ENCODE peak calls at places on chromosomes 13 and 19, in six cellular contexts. Q is neural crest cell, P is body of pancreas, G is HepG2, L is bronchial epithelial cell, W is BJ. K is an unnamed sample.

GRCh38 chr19:19406878-19407639 is 1.6 kb downstream of the GATAD2A start:
- DNase-seq in Q (no peak), P (peak; percentile 60), G (peak; percentile 42), L (peak; percentile 52), W (no peak), K (peak; percentile 34)

GRCh38 chr19:41172297-41173164 is 20.5 kb upstream of the CYP2S1 start:
- DNase-seq in Q (no peak), P (no peak), G (no peak), L (no peak), W (no peak), K (peak; percentile 25)

GRCh38 chr13:67119481-67119883 is 110.7 kb downstream of the PCDH9 start:
- DNase-seq in Q (no peak), P (no peak), G (no peak), L (peak; percentile 94), W (peak; percentile 86), K (no peak)

GRCh38 chr19:7771072-7771471 is 8.0 kb downstream of the CLEC4M start:
- DNase-seq in Q (no peak), P (no peak), G (no peak), L (no peak), W (no peak), K (no peak)

GRCh38 chr13:111121421-111121820 is 6.3 kb downstream of the ARHGEF7 start:
- DNase-seq in Q (no peak), P (no peak), G (no peak), L (no peak), W (no peak), K (no peak)

GRCh38 chr19:18469245-18470107 is 31.5 kb upstream of the ISYNA1 start:
- DNase-seq in Q (peak; percentile 78), P (peak; percentile 73), G (peak; percentile 85), L (no peak), W (no peak), K (peak; percentile 65)

GRCh38 chr19:1780272-1780957 is 27.1 kb downstream of the ONECUT3 start:
- DNase-seq in Q (no peak), P (no peak), G (peak; percentile 33), L (no peak), W (no peak), K (peak; percentile 53)

GRCh38 chr19:46607441-46607841 is 6.3 kb downstream of the CALM3 start:
- DNase-seq in Q (no peak), P (peak; percentile 2), G (no peak), L (no peak), W (no peak), K (no peak)

GRCh38 chr13:26562538-26562890 is 5.0 kb downstream of the WASF3 start:
- DNase-seq in Q (no peak), P (no peak), G (no peak), L (no peak), W (no peak), K (no peak)

GRCh38 chr19:13154241-13154778 is 4.1 kb downstream of the IER2 start:
- DNase-seq in Q (peak; percentile 28), P (peak; percentile 86), G (peak; percentile 65), L (peak; percentile 75), W (peak; percentile 75), K (no peak)

GRCh38 chr19:30344446-30345425 is 27.4 kb upstream of the ZNF536 start:
- DNase-seq in Q (no peak), P (no peak), G (no peak), L (peak; percentile 0), W (no peak), K (no peak)

GRCh38 chr13:50866817-50867640 is 23.5 kb upstream of the DLEU7 start:
- DNase-seq in Q (no peak), P (no peak), G (no peak), L (no peak), W (no peak), K (no peak)

GRCh38 chr13:25455146-25455545 is 83.4 kb downstream of the ATP8A2 start:
- DNase-seq in Q (no peak), P (no peak), G (no peak), L (peak; percentile 73), W (no peak), K (no peak)

GRCh38 chr13:114196629-114197028 is 17.6 kb downstream of the CFAP97D2 start:
- DNase-seq in Q (no peak), P (peak; percentile 66), G (no peak), L (no peak), W (no peak), K (no peak)

GRCh38 chr13:75226755-75227435 is 255.1 kb downstream of the TBC1D4 start:
- DNase-seq in Q (no peak), P (no peak), G (no peak), L (peak; percentile 93), W (peak; percentile 82), K (no peak)

GRCh38 chr13:34762312-34762711 is 179.8 kb upstream of the NBEA start:
- DNase-seq in Q (no peak), P (no peak), G (no peak), L (no peak), W (no peak), K (no peak)

DNA sequence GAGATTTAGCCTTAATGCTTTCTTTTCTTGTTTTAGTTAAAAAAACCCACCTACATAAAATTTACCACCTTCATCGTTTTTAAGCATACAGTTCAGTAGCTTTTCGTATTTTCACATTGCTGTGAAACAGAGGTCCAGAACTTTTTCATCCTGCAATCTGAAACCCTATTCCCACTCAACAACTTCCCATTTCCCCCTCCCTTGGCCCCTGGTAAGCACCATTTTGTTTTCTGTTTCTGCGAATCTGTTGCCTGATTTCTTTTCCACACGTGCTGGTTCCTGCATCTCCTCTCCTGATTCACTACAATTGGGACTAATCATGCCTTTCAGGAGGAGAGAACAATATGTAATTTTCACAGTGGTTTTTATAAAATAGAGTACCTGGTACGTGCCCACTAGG is 149.2 kb upstream of the RNF113B start:
- DNase-seq in Q (no peak), P (no peak), G (no peak), L (no peak), W (no peak), K (no peak)
- TF ChIP-seq CTCF in Q (no peak), P (no peak), G (no peak), L (no peak), W (no peak), K (no peak)

DNA sequence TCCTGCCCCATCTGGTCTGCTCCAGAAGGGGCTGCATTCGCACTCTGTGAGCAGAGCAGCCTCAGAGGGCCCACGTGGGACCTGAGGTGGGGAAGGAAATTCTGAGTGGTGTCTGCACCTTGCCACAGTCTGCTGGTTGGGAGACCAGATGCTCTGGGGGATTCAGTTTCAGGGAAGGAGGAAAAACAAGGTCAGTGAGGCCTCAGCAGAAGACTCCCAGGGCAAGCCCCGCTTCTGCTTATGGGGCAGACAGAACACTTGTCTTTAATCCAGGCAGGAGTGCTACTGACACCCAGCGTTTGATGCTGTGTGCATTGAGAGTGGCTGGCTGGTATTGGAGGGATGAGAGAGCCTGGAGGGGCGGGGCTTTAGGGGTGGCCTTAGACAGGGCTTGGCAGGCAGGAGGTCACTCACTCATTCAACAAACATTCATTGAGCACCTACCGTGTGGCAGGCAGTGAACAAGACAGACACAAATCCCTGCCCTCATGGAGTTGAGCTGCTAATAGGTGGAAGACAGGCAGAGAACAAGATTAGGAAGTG is 4.9 kb upstream of the CLEC17A start:
- DNase-seq in Q (no peak), P (no peak), G (no peak), L (no peak), W (no peak), K (no peak)
- TF ChIP-seq CTCF in Q (no peak), P (no peak), G (no peak), L (no peak), W (no peak), K (no peak)

GRCh38 chr19:50155520-50156109 is 7.5 kb downstream of the IZUMO2 start:
- DNase-seq in Q (no peak), P (no peak), G (no peak), L (no peak), W (no peak), K (no peak)
- TF ChIP-seq CTCF in Q (peak; percentile 41), P (no peak), G (no peak), L (no peak), W (no peak), K (peak; percentile 45)

GRCh38 chr19:54168174-54168917 is 4.6 kb downstream of the TMC4 start:
- DNase-seq in Q (peak; percentile 99), P (peak; percentile 95), G (peak; percentile 71), L (peak; percentile 59), W (no peak), K (peak; percentile 98)

GRCh38 chr19:54169149-54169731 is 3.7 kb downstream of the TMC4 start:
- DNase-seq in Q (no peak), P (no peak), G (no peak), L (no peak), W (no peak), K (no peak)

GRCh38 chr19:54173951-54174817 is 1.2 kb upstream of the TMC4 start:
- DNase-seq in Q (no peak), P (no peak), G (no peak), L (no peak), W (no peak), K (no peak)

GRCh38 chr19:54172413-54172763 is 572 bp downstream of the TMC4 start:
- DNase-seq in Q (no peak), P (peak; percentile 41), G (no peak), L (no peak), W (no peak), K (peak; percentile 82)

GRCh38 chr19:54172764-54173699 is at the start of gene TMC4:
- DNase-seq in Q (no peak), P (peak; percentile 94), G (no peak), L (peak; percentile 80), W (no peak), K (peak; percentile 95)
- TF ChIP-seq CTCF in Q (no peak), P (peak; percentile 96), G (peak; percentile 52), L (peak; percentile 71), W (no peak), K (peak; percentile 83)

GRCh38 chr19:11204943-11205349 is 7.6 kb upstream of the KANK2 start:
- DNase-seq in Q (no peak), P (peak; percentile 37), G (no peak), L (no peak), W (no peak), K (no peak)

GRCh38 chr19:11202488-11203193 is 5.3 kb upstream of the KANK2 start:
- DNase-seq in Q (no peak), P (no peak), G (no peak), L (no peak), W (no peak), K (no peak)

GRCh38 chr19:11201791-11202190 is 4.4 kb upstream of the KANK2 start:
- DNase-seq in Q (no peak), P (no peak), G (no peak), L (no peak), W (no peak), K (no peak)

GRCh38 chr19:11204076-11204602 is 6.8 kb upstream of the KANK2 start:
- DNase-seq in Q (no peak), P (no peak), G (no peak), L (no peak), W (no peak), K (no peak)

DNA sequence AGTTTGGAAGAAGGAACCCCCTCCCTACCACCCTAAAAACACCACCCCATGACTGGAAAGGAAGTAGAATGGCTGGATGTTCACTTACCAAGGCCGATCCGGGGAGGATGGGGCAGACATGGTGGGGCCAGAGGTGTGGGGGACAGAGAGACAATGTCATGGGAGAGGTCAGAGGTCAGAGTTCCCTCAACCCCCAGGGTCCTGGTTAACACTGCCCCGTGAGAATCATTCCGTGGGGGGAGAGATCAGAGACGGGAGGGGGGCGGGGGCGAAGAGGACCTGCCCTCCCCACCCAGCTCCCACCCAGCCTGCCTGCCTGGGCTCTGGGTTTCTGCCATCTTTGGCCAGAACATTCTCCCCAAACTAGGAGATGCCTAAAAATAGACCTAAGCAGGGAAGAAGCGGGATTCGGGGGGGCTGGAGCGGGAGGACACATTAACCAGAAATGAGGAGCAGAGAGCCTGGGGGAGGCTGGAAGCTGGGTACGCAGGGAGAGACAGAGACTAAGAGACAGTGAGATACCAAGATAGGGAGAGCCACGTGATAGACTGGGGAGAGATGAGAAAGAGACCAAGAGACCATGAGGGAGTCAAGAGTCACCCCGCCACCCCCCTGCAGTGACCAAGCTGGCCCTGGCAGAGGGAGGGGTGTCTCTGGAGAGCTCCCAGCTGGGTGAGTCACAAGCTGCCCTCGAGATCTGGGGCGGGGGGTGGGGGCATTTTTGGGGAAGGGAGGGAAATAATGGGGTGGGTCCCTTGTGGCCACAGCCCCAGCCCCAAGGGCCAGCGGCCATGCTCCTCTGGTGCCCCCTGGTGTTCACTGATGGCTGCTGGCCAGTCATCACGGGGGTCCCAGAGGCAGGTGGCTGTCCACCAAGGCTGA is 6.1 kb upstream of the KANK2 start:
- DNase-seq in Q (peak; percentile 73), P (peak; percentile 66), G (peak; percentile 35), L (no peak), W (peak; percentile 57), K (peak; percentile 69)
- TF ChIP-seq CTCF in Q (peak; percentile 76), P (peak; percentile 70), G (peak; percentile 90), L (peak; percentile 83), W (peak; percentile 97), K (peak; percentile 81)

K was measured in Calu3.